ENCODE peak calls at places on chromosomes 11 and 22, in ten cellular contexts. B is heart left ventricle, D is HCT116, K is stomach, I is tibial nerve, O is A549, Y is prostate gland, X is IMR-90, J is H1, T is adrenal gland. H is an unnamed sample.

GRCh38 chr11:21511835-21512440 is 680.9 kb upstream of the ANO5 start:
- DNase-seq in B (no peak), D (peak; percentile 3), K (peak; percentile 68), I (no peak), O (peak; percentile 77), Y (peak; percentile 31), X (no peak), J (peak; percentile 90), T (peak; percentile 39), H (no peak)

GRCh38 chr22:48182036-48182435 is 1419.6 kb downstream of the TBC1D22A start:
- DNase-seq in B (no peak), D (no peak), K (no peak), I (no peak), O (no peak), Y (no peak), X (no peak), J (no peak), T (no peak), H (no peak)

GRCh38 chr11:68904458-68904847 is 762 bp downstream of the IGHMBP2 start:
- DNase-seq in B (peak; percentile 30), D (no peak), K (no peak), I (no peak), O (peak; percentile 17), Y (no peak), X (no peak), J (no peak), T (peak; percentile 42), H (no peak)

GRCh38 chr11:24064309-24064903 is 432.4 kb upstream of the LUZP2 start:
- DNase-seq in B (no peak), D (no peak), K (no peak), I (no peak), O (no peak), Y (no peak), X (no peak), J (no peak), T (no peak), H (no peak)

GRCh38 chr22:47605441-47605840 is 843.0 kb downstream of the TBC1D22A start:
- DNase-seq in B (no peak), D (no peak), K (peak; percentile 20), I (no peak), O (no peak), Y (no peak), X (no peak), J (no peak), T (no peak), H (peak; percentile 17)

GRCh38 chr11:46710821-46711269 is 8.2 kb upstream of the F2 start:
- DNase-seq in B (peak; percentile 77), D (no peak), K (no peak), I (peak; percentile 17), O (peak; percentile 53), Y (no peak), X (peak; percentile 97), J (no peak), T (peak; percentile 68), H (no peak)

GRCh38 chr11:46599340-46600067 is 5.7 kb upstream of the AMBRA1 start:
- DNase-seq in B (no peak), D (no peak), K (no peak), I (no peak), O (no peak), Y (no peak), X (no peak), J (no peak), T (peak; percentile 59), H (no peak)

GRCh38 chr11:2383823-2384722 is 7.0 kb downstream of the CD81 start:
- DNase-seq in B (no peak), D (no peak), K (no peak), I (no peak), O (no peak), Y (no peak), X (no peak), J (peak; percentile 68), T (no peak), H (peak; percentile 71)

GRCh38 chr22:47322854-47323253 is 560.4 kb downstream of the TBC1D22A start:
- DNase-seq in B (no peak), D (no peak), K (no peak), I (no peak), O (no peak), Y (no peak), X (no peak), J (no peak), T (no peak), H (no peak)

GRCh38 chr11:35549787-35550186 is 24.4 kb upstream of the PAMR1 start:
- DNase-seq in B (no peak), D (no peak), K (no peak), I (no peak), O (peak; percentile 16), Y (no peak), X (peak; percentile 99), J (no peak), T (no peak), H (no peak)

GRCh38 chr11:86804871-86805415 is 4.6 kb downstream of the PRSS23 start:
- DNase-seq in B (no peak), D (no peak), K (no peak), I (no peak), O (no peak), Y (no peak), X (no peak), J (no peak), T (no peak), H (no peak)

GRCh38 chr11:126190792-126191191 is 20.7 kb downstream of the RPUSD4 start:
- DNase-seq in B (no peak), D (no peak), K (no peak), I (no peak), O (no peak), Y (no peak), X (no peak), J (no peak), T (no peak), H (no peak)

DNA sequence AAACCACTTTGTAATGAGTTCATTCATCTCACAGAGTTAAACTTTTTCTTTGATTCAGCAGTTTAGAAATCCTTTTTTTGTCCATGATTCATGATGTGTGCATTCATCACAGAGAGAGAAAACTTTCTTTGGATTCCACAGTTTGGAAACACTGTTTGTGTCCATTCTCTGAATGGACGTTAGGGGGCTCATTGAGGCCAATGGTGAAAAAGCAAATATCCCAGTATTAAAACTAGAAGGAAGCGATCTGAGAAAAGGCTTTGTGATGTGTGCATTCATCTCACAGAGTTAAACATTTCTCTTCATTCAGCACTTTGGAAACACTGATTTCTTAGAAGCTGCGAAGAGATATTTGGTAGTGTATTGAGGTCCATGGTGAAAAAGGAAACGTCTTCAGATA is 155.6 kb upstream of the TRIM48 start:
- DNase-seq in B (no peak), D (no peak), K (no peak), I (no peak), O (peak; percentile 1), Y (no peak), X (no peak), J (no peak), T (no peak), H (no peak)
- H3K9me3 ChIP-seq in B (no peaks in the 10 kb centered on the region), D (peaks cover 6% of the 10 kb centered on the region), K (peaks cover 57% of the 10 kb centered on the region), I (no peaks in the 10 kb centered on the region), O (peaks cover 16% of the 10 kb centered on the region), Y (no peaks in the 10 kb centered on the region), X (no peaks in the 10 kb centered on the region), J (peaks cover 35% of the 10 kb centered on the region), T (no peaks in the 10 kb centered on the region), H (no peaks in the 10 kb centered on the region)

DNA sequence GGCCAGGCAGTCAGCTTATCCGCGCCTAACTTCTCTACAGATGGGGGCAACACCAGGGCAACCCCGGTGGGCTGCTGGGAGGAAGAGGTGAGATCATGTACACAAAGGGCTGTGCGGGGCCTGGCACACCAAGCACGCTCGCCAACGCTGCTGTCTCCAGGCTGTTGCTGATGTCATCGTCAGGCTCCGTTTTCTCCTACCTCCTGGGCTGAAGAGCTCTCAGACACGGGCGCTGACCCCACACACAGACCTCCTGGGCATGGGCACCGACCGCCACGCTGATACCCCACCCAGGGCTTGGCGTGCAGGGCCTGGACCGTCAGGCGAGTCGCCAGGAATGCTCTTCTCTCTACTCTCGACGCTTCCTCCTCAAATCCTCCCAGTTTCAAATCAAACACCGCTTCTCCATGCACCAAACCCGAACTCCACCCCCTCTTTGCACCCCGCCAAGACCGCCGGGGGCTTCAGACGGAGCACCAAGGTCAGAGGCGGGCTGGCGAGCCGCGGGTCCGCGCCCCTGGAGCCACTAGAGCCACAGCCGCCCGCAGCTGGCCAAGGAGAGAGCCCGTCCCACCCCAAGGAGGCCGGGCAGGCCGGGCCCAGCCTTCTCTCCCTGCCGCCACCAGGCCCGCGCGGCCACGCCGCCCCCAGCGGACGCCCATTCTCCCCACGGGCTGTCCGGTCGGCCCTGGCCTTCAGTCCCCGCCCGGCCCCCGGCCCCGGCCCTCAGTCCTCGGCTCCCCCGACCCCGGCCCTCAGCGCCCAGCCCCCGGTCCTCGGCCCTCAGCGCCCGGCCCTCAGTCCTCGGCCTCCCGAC is 772 bp downstream of the SBF1 start:
- DNase-seq in B (no peak), D (no peak), K (peak; percentile 49), I (no peak), O (no peak), Y (no peak), X (peak; percentile 67), J (no peak), T (no peak), H (no peak)
- TF ChIP-seq POLR2A in B (no peak), D (no peak), K (no peak), I (no peak), O (no peak), Y (peak; percentile 10), X (peak; percentile 73), J (no peak), T (peak; percentile 0), H (no peak)

DNA sequence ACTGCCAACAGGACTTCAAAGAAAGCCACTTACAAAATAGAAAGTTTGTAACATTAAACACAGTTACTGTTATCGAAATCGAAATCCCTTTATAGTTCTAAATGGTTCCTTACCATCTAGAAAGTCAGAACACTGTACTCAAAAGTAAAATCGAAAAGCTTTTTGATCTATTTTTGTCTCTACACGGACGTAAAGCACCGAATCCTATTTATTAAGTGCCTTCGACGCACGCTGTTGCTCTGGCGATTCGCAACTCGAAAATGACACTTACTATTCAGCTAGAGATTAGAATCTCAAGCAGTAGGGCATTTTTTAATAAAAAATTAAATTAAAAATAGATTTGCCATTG is 78.3 kb downstream of the LARGE1 start:
- DNase-seq in B (no peak), D (no peak), K (no peak), I (no peak), O (no peak), Y (no peak), X (no peak), J (no peak), T (no peak), H (no peak)
- H3K4me3 ChIP-seq in B (no peak overlapping the region), D (no peak overlapping the region), K (no peak overlapping the region), I (no peak overlapping the region), O (no peak overlapping the region), Y (no peak overlapping the region), X (no peak overlapping the region), J (no peak overlapping the region), T (no peak overlapping the region), H (no peak overlapping the region)

GRCh38 chr11:101363706-101364275 is 220.0 kb downstream of the TRPC6 start:
- DNase-seq in B (no peak), D (no peak), K (no peak), I (no peak), O (no peak), Y (no peak), X (no peak), J (no peak), T (no peak), H (no peak)

GRCh38 chr11:101357771-101358170 is 226.0 kb downstream of the TRPC6 start:
- DNase-seq in B (no peak), D (no peak), K (no peak), I (no peak), O (no peak), Y (no peak), X (no peak), J (no peak), T (no peak), H (no peak)

DNA sequence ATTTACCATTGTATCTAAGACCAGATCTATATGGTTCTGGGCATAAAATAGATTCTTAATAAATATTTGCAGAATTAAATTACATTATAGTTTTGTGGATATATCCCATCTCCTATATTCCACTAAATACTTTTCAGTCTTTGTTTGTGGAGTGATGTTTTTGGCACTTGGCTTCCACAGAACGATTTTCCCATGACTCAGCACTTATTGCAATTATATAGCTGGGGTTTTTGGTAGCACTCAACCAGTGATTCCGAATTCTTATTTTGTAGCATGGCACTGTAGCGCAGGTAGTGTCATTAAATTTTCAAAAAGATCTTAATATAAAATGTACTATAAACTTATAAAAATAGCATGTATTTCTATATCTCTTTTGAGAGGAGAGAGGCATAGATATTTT is 221.2 kb downstream of the TRPC6 start:
- DNase-seq in B (no peak), D (no peak), K (no peak), I (no peak), O (no peak), Y (no peak), X (no peak), J (no peak), T (no peak), H (no peak)
- H3K9me3 ChIP-seq in B (no peaks in the 10 kb centered on the region), D (no peaks in the 10 kb centered on the region), K (no peaks in the 10 kb centered on the region), I (no peaks in the 10 kb centered on the region), O (no peaks in the 10 kb centered on the region), Y (no peaks in the 10 kb centered on the region), X (no peaks in the 10 kb centered on the region), J (no peaks in the 10 kb centered on the region), T (no peaks in the 10 kb centered on the region), H (no peaks in the 10 kb centered on the region)

H was measured in Peyer's patch.